ENCODE peak calls at places on chromosomes 4 and X, in four cellular contexts. O is K562, B is GM12878, Z is SK-N-SH. T is an unnamed sample.
A peak's percentile ranks its signal among the peaks of the same experiment; 100 is the strongest.

GRCh38 chr4:169033660-169034059 is 23.6 kb upstream of the CBR4 start:
- DNase-seq in B (no peak), O (peak; percentile 67), Z (peak; percentile 51), T (no peak)

GRCh38 chr4:158193171-158193749 is 17.0 kb upstream of the TMEM144 start:
- DNase-seq in B (no peak), Z (peak; percentile 30), O (peak; percentile 43), T (no peak)

GRCh38 chr4:10085386-10085785 is 31.2 kb downstream of the WDR1 start:
- DNase-seq in Z (peak; percentile 4), O (no peak), B (no peak), T (no peak)

GRCh38 chr4:38489924-38490639 is 173.9 kb upstream of the KLF3 start:
- DNase-seq in B (no peak), Z (no peak), O (no peak), T (no peak)

GRCh38 chr4:127045872-127046271 is 586.9 kb upstream of the INTU start:
- DNase-seq in O (no peak), Z (no peak), B (no peak), T (no peak)

GRCh38 chr4:102531441-102531840 is 30.3 kb downstream of the NFKB1 start:
- DNase-seq in Z (no peak), B (no peak), O (no peak), T (no peak)

GRCh38 chr4:11912886-11913285 is 484.2 kb upstream of the HS3ST1 start:
- DNase-seq in O (no peak), B (no peak), Z (no peak), T (no peak)

GRCh38 chr4:75584067-75584466 is 28.2 kb downstream of the ODAPH start:
- DNase-seq in Z (no peak), B (no peak), O (no peak), T (no peak)

GRCh38 chrX:21798677-21799219 is 40.7 kb upstream of the MBTPS2 start:
- DNase-seq in O (no peak), Z (no peak), B (no peak), T (no peak)

GRCh38 chr4:94588900-94589693 is 137.4 kb downstream of the PDLIM5 start:
- DNase-seq in Z (no peak), B (no peak), O (no peak), T (no peak)

GRCh38 chrX:73215263-73215662 is 612 bp upstream of the NAP1L2 start:
- DNase-seq in O (no peak), B (no peak), Z (no peak), T (no peak)

GRCh38 chr4:16001484-16001858 is 38.5 kb upstream of the FGFBP2 start:
- DNase-seq in Z (peak; percentile 76), O (peak; percentile 68), B (peak; percentile 13), T (peak; percentile 47)
- TF ChIP-seq TAF1 in Z (no peak), O (no peak), B (no peak), T (no peak)

GRCh38 chrX:154490021-154490413 is 412 bp downstream of the SLC10A3 start:
- DNase-seq in Z (peak; percentile 43), O (no peak), B (no peak), T (no peak)
- TF ChIP-seq TAF1 in Z (no peak), O (no peak), B (no peak), T (no peak)

DNA sequence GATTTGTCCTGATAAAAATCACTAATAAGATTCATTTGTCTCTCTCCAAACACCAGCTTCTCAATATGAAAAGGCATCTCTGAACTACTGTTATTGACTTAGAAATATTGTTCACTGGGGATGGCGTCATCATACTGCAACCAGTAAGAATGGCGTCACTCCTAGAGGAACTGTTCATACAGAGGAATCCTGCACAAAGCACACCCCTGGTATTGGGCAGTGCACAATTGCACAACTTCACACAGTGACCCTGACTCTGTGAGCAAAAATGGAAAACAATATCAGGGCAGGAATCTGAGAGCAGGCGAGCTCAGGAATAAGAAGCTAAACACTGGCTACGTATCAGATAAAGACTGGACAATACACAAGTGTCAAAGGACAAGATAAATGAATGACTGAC is 66.7 kb upstream of the PNPLA4 start:
- DNase-seq in B (no peak), O (no peak), Z (no peak), T (no peak)
- TF ChIP-seq TAF1 in B (no peak), O (no peak), Z (no peak), T (no peak)

GRCh38 chrX:29040160-29040559 is 452.9 kb downstream of the IL1RAPL1 start:
- DNase-seq in Z (no peak), B (no peak), O (no peak), T (no peak)

GRCh38 chrX:29043751-29044150 is 456.5 kb downstream of the IL1RAPL1 start:
- DNase-seq in O (no peak), Z (no peak), B (no peak), T (no peak)

GRCh38 chrX:29044802-29045201 is 457.6 kb downstream of the IL1RAPL1 start:
- DNase-seq in O (no peak), B (no peak), Z (no peak), T (no peak)

GRCh38 chrX:29039501-29039900 is 452.3 kb downstream of the IL1RAPL1 start:
- DNase-seq in Z (no peak), O (no peak), B (no peak), T (no peak)

GRCh38 chrX:29042341-29042740 is 455.1 kb downstream of the IL1RAPL1 start:
- DNase-seq in Z (no peak), O (no peak), B (no peak), T (no peak)
- TF ChIP-seq TAF1 in Z (no peak), O (no peak), B (no peak), T (no peak)

GRCh38 chr4:139603576-139604387 is 47.8 kb upstream of the SETD7 start:
- DNase-seq in Z (peak; percentile 55), B (peak; percentile 8), O (peak; percentile 51), T (no peak)
- TF ChIP-seq TAF1 in Z (no peak), B (no peak), O (no peak), T (no peak)

GRCh38 chr4:7847206-7847605 is 92.5 kb downstream of the AFAP1 start:
- DNase-seq in Z (no peak), B (no peak), O (no peak), T (no peak)

GRCh38 chr4:7843831-7844230 is 95.8 kb downstream of the AFAP1 start:
- DNase-seq in B (no peak), Z (no peak), O (no peak), T (no peak)

GRCh38 chr4:7842384-7843279 is 97.0 kb downstream of the AFAP1 start:
- DNase-seq in Z (no peak), O (no peak), B (no peak), T (no peak)

GRCh38 chr4:7845493-7846124 is 94.1 kb downstream of the AFAP1 start:
- DNase-seq in B (no peak), O (no peak), Z (no peak), T (no peak)

GRCh38 chr4:7844247-7844991 is 95.2 kb downstream of the AFAP1 start:
- DNase-seq in B (no peak), O (peak; percentile 66), Z (peak; percentile 73), T (peak; percentile 58)
- TF ChIP-seq TAF1 in B (no peak), O (no peak), Z (peak; percentile 11), T (no peak)

T was measured in GM12891.